ENCODE peak calls at places on chromosomes 6 and 20, in seven cellular contexts. V is astrocyte, F is suprapubic skin, K is tibial nerve, N is lower lobe of right lung, O is transverse colon, M is GM23338. S is an unnamed sample.

GRCh38 chr6:166780284-166780683 is 153.2 kb upstream of the RPS6KA2 start:
- DNase-seq in V (no peak), F (no peak), K (no peak), N (no peak), O (no peak), M (no peak), S (no peak)

GRCh38 chr6:144673807-144674206 is 388.7 kb downstream of the UTRN start:
- DNase-seq in V (no peak), F (no peak), K (no peak), N (no peak), O (no peak), M (no peak), S (no peak)

GRCh38 chr6:148507774-148508173 is 165.1 kb downstream of the SASH1 start:
- DNase-seq in V (peak), F (no peak), K (peak), N (no peak), O (no peak), M (no peak), S (no peak)

GRCh38 chr20:48769111-48769879 is 58.5 kb downstream of the PREX1 start:
- DNase-seq in V (peak), F (no peak), K (no peak), N (peak), O (no peak), M (peak), S (no peak)

GRCh38 chr20:38061109-38061508 is 27.6 kb downstream of the RPRD1B start:
- DNase-seq in V (no peak), F (no peak), K (no peak), N (no peak), O (no peak), M (no peak), S (no peak)

GRCh38 chr6:46909371-46909770 is 12.4 kb downstream of the ADGRF5 start:
- DNase-seq in V (peak), F (no peak), K (no peak), N (no peak), O (no peak), M (peak), S (no peak)

GRCh38 chr20:9179193-9179802 is 110.4 kb downstream of the PLCB4 start:
- DNase-seq in V (peak), F (no peak), K (no peak), N (no peak), O (no peak), M (peak), S (no peak)

GRCh38 chr6:26118999-26119398 is 31.8 kb downstream of the HFE start:
- DNase-seq in V (peak), F (no peak), K (no peak), N (no peak), O (no peak), M (no peak), S (no peak)

GRCh38 chr6:109449789-109450673 is 5.5 kb downstream of the MICAL1 start:
- DNase-seq in V (no peak), F (peak), K (no peak), N (no peak), O (peak), M (no peak), S (no peak)

GRCh38 chr6:3915076-3915791 is 66.1 kb downstream of the FAM50B start:
- DNase-seq in V (no peak), F (no peak), K (no peak), N (no peak), O (no peak), M (no peak), S (no peak)

GRCh38 chr6:42026540-42026939 is 23.8 kb upstream of the TAF8 start:
- DNase-seq in V (no peak), F (no peak), K (no peak), N (no peak), O (no peak), M (no peak), S (no peak)

GRCh38 chr6:83180396-83180950 is 12.6 kb downstream of the PGM3 start:
- DNase-seq in V (no peak), F (no peak), K (no peak), N (no peak), O (no peak), M (no peak), S (no peak)

GRCh38 chr20:7744411-7744810 is 195.8 kb downstream of the HAO1 start:
- DNase-seq in V (peak), F (no peak), K (no peak), N (no peak), O (no peak), M (no peak), S (no peak)

GRCh38 chr6:47407295-47408281 is 70.0 kb upstream of the CD2AP start:
- DNase-seq in V (peak), F (no peak), K (no peak), N (no peak), O (no peak), M (no peak), S (no peak)

GRCh38 chr20:62356948-62357667 is 10.0 kb downstream of the LAMA5 start:
- DNase-seq in V (peak), F (no peak), K (no peak), N (no peak), O (no peak), M (no peak), S (peak)

GRCh38 chr6:9463311-9463710 is 951.6 kb downstream of the TFAP2A start:
- DNase-seq in V (no peak), F (no peak), K (no peak), N (no peak), O (no peak), M (no peak), S (no peak)

GRCh38 chr6:124722479-124722878 is 239.8 kb upstream of the RNF217 start:
- DNase-seq in V (no peak), F (no peak), K (no peak), N (no peak), O (no peak), M (peak), S (no peak)

GRCh38 chr6:113632220-113632864 is 224.8 kb upstream of the MARCKS start:
- DNase-seq in V (peak), F (no peak), K (peak), N (no peak), O (peak), M (no peak), S (peak)

GRCh38 chr20:49297605-49298530 is 20.0 kb upstream of the ZNFX1 start:
- DNase-seq in V (no peak), F (no peak), K (peak), N (peak), O (peak), M (peak), S (no peak)

GRCh38 chr6:45479834-45480696 is 102.3 kb upstream of the SUPT3H start:
- DNase-seq in V (peak), F (no peak), K (peak), N (no peak), O (no peak), M (no peak), S (no peak)

GRCh38 chr20:39800548-39800947 is 838.4 kb downstream of the DHX35 start:
- DNase-seq in V (peak), F (no peak), K (no peak), N (no peak), O (no peak), M (no peak), S (no peak)

GRCh38 chr6:83868639-83869038 is 9.2 kb downstream of the CYB5R4 start:
- DNase-seq in V (peak), F (no peak), K (no peak), N (no peak), O (no peak), M (no peak), S (no peak)

GRCh38 chr6:85388531-85388930 is 61.4 kb upstream of the NT5E start:
- DNase-seq in V (no peak), F (no peak), K (no peak), N (no peak), O (no peak), M (no peak), S (no peak)

GRCh38 chr20:20710847-20711315 is 1.6 kb downstream of the RALGAPA2 start:
- DNase-seq in V (no peak), F (no peak), K (no peak), N (peak), O (peak), M (no peak), S (no peak)

GRCh38 chr20:53578492-53579222 is 15.0 kb downstream of the ZNF217 start:
- DNase-seq in V (peak), F (no peak), K (peak), N (no peak), O (peak), M (peak), S (no peak)

GRCh38 chr20:5703542-5704215 is 46.5 kb upstream of the SHLD1 start:
- DNase-seq in V (no peak), F (no peak), K (no peak), N (no peak), O (no peak), M (no peak), S (no peak)

GRCh38 chr20:50508171-50508761 is 1.9 kb upstream of the PTPN1 start:
- DNase-seq in V (peak), F (no peak), K (no peak), N (no peak), O (no peak), M (peak), S (no peak)

GRCh38 chr20:63045991-63046390 is 39.2 kb upstream of the BHLHE23 start:
- DNase-seq in V (no peak), F (no peak), K (no peak), N (peak), O (no peak), M (no peak), S (no peak)

GRCh38 chr6:168827484-168827883 is 386.5 kb downstream of the SMOC2 start:
- DNase-seq in V (no peak), F (no peak), K (no peak), N (no peak), O (no peak), M (no peak), S (no peak)

GRCh38 chr6:54053893-54054391 is 57.3 kb upstream of the MLIP start:
- DNase-seq in V (peak), F (no peak), K (no peak), N (no peak), O (peak), M (peak), S (no peak)

GRCh38 chr6:142819603-142820335 is 125.2 kb downstream of the HIVEP2 start:
- DNase-seq in V (peak), F (no peak), K (no peak), N (no peak), O (no peak), M (no peak), S (no peak)

GRCh38 chr20:51326241-51326819 is 216.2 kb downstream of the NFATC2 start:
- DNase-seq in V (peak), F (no peak), K (peak), N (peak), O (peak), M (peak), S (no peak)

GRCh38 chr20:25178563-25179438 is 16.7 kb upstream of the ENTPD6 start:
- DNase-seq in V (peak), F (no peak), K (peak), N (peak), O (no peak), M (peak), S (no peak)

GRCh38 chr20:44215125-44215524 is 4.6 kb upstream of the OSER1 start:
- DNase-seq in V (peak), F (no peak), K (peak), N (peak), O (peak), M (peak), S (peak)

GRCh38 chr6:54445207-54445606 is 137.0 kb downstream of the TINAG start:
- DNase-seq in V (no peak), F (no peak), K (no peak), N (no peak), O (no peak), M (no peak), S (no peak)

GRCh38 chr20:376750-377149 is 3.8 kb upstream of the TRIB3 start:
- DNase-seq in V (no peak), F (no peak), K (no peak), N (no peak), O (no peak), M (no peak), S (no peak)

GRCh38 chr20:46112430-46113020 is 5.6 kb upstream of the CD40 start:
- DNase-seq in V (no peak), F (no peak), K (no peak), N (no peak), O (no peak), M (no peak), S (no peak)

GRCh38 chr20:46111028-46111835 is 6.9 kb upstream of the CD40 start:
- DNase-seq in V (no peak), F (no peak), K (peak), N (peak), O (peak), M (no peak), S (peak)

GRCh38 chr20:46111836-46112212 is 6.3 kb upstream of the CD40 start:
- DNase-seq in V (no peak), F (no peak), K (no peak), N (no peak), O (no peak), M (no peak), S (no peak)

GRCh38 chr20:46108976-46109375 is 9.1 kb upstream of the CD40 start:
- DNase-seq in V (no peak), F (no peak), K (no peak), N (no peak), O (no peak), M (no peak), S (no peak)

GRCh38 chr20:46108435-46108841 is 9.7 kb upstream of the CD40 start:
- DNase-seq in V (no peak), F (no peak), K (no peak), N (no peak), O (no peak), M (no peak), S (no peak)
- H3K27ac ChIP-seq in V (no peak), F (no peak), K (no peak), N (no peak), O (peak), M (no peak), S (no peak)

DNA sequence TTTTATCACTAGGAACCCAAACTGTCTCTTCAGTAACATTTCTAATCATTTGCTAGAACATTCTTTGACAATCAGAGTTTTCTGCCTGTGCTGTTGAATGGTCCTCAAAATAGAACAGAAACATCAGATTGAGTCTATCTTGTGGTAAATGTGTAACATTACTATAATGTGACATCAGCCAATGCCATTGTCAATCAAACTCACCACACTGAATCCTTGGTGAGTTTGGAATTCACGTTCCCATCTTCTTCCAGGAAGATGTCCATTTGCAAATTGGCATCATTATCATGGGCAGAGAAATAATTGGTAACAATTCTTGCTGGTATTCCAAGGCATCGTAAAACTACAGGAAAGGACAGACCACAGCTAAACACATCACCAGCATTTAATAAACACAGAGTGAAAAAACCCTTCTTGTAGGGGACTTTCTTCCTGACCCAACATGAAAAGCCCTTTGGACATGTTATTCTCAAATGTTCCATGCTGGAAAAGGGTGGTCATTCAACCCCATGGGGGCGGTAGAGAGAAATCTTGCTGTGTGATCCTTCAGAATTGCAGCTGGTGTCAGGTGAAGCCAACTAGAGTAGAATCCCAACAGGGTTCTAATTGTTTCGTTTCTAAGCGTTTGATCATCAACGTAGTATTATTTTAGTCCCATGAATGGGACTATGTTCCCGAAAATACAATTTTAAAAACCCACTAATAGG is 98.5 kb downstream of the F13A1 start:
- DNase-seq in V (no peak), F (no peak), K (no peak), N (no peak), O (peak), M (peak), S (no peak)
- TF ChIP-seq CTCF in V (no peak), F (no peak), K (no peak), N (peak), O (no peak), M (peak), S (no peak)

GRCh38 chr6:16322666-16323312 is 84.4 kb downstream of the GMPR start:
- DNase-seq in V (peak), F (no peak), K (peak), N (no peak), O (peak), M (peak), S (peak)

GRCh38 chr6:16321341-16321710 is 82.9 kb downstream of the GMPR start:
- DNase-seq in V (no peak), F (no peak), K (no peak), N (no peak), O (no peak), M (no peak), S (no peak)

GRCh38 chr6:16320533-16321340 is 82.3 kb downstream of the GMPR start:
- DNase-seq in V (peak), F (no peak), K (no peak), N (no peak), O (no peak), M (no peak), S (peak)

GRCh38 chr6:16319813-16320532 is 81.6 kb downstream of the GMPR start:
- DNase-seq in V (peak), F (no peak), K (peak), N (no peak), O (peak), M (no peak), S (peak)

GRCh38 chr6:16321826-16322225 is 83.4 kb downstream of the GMPR start:
- DNase-seq in V (no peak), F (no peak), K (no peak), N (no peak), O (no peak), M (no peak), S (peak)
- H3K27ac ChIP-seq in V (no peak), F (no peak), K (no peak), N (no peak), O (peak), M (no peak), S (peak)

GRCh38 chr20:34089655-34090324 is 22.3 kb downstream of the EIF2S2 start:
- DNase-seq in V (no peak), F (no peak), K (no peak), N (no peak), O (no peak), M (no peak), S (no peak)

GRCh38 chr20:34085544-34086040 is 26.5 kb downstream of the EIF2S2 start:
- DNase-seq in V (no peak), F (no peak), K (no peak), N (no peak), O (no peak), M (no peak), S (no peak)

GRCh38 chr20:34088871-34089479 is 23.1 kb downstream of the EIF2S2 start:
- DNase-seq in V (no peak), F (no peak), K (no peak), N (no peak), O (no peak), M (no peak), S (no peak)

GRCh38 chr20:34090645-34091044 is 21.4 kb downstream of the EIF2S2 start:
- DNase-seq in V (no peak), F (no peak), K (no peak), N (no peak), O (no peak), M (no peak), S (no peak)

GRCh38 chr20:34088305-34088870 is 23.7 kb downstream of the EIF2S2 start:
- DNase-seq in V (no peak), F (no peak), K (no peak), N (no peak), O (no peak), M (no peak), S (no peak)
- TF ChIP-seq CTCF in V (no peak), F (no peak), K (no peak), N (no peak), O (no peak), M (no peak), S (no peak)